ENCODE peak calls at places on chromosomes 4 and X, in seven cellular contexts. Z is GM12865; D is A673; E is CD8-positive, alpha-beta T cell; C is heart right ventricle; P is fibroblast of the aortic adventitia; M is H1. O is an unnamed sample.

GRCh38 chrX:74248889-74249288 is 55.1 kb upstream of the ZCCHC13 start:
- DNase-seq in E (no peak), P (peak; percentile 65), M (no peak), Z (no peak), D (no peak), C (no peak), O (no peak)

GRCh38 chr4:45662996-45663395 is 460.9 kb downstream of the GABRG1 start:
- DNase-seq in D (peak; percentile 80), E (no peak), Z (no peak), P (peak; percentile 13), C (peak; percentile 23), M (no peak), O (peak; percentile 80)

GRCh38 chrX:81336455-81337144 is 134.7 kb downstream of the SH3BGRL start:
- DNase-seq in C (no peak), D (no peak), P (peak; percentile 18), M (no peak), E (no peak), Z (no peak), O (peak; percentile 24)

GRCh38 chr4:161260819-161261218 is 903.0 kb downstream of the FSTL5 start:
- DNase-seq in D (no peak), M (no peak), E (no peak), C (no peak), P (no peak), Z (no peak), O (no peak)

GRCh38 chrX:154463611-154464220 is 5.6 kb downstream of the PLXNA3 start:
- DNase-seq in D (no peak), M (no peak), Z (no peak), C (no peak), E (no peak), P (no peak), O (no peak)

GRCh38 chr4:13977755-13978154 is 350.2 kb upstream of the BOD1L1 start:
- DNase-seq in D (no peak), M (no peak), E (no peak), P (no peak), Z (no peak), C (no peak), O (no peak)

GRCh38 chrX:130079824-130080406 is 30.4 kb downstream of the ELF4 start:
- DNase-seq in D (peak; percentile 78), C (peak; percentile 18), P (peak; percentile 94), M (no peak), E (peak; percentile 18), Z (peak; percentile 72), O (peak; percentile 63)

GRCh38 chrX:13126785-13127184 is 82.4 kb upstream of the FAM9C start:
- DNase-seq in C (no peak), Z (no peak), D (no peak), E (no peak), P (peak; percentile 75), M (no peak), O (no peak)

GRCh38 chr4:20423420-20423819 is 171.7 kb downstream of the SLIT2 start:
- DNase-seq in Z (no peak), C (no peak), M (no peak), E (no peak), D (no peak), P (no peak), O (no peak)

GRCh38 chrX:99777912-99778311 is 632.2 kb downstream of the PCDH19 start:
- DNase-seq in M (no peak), Z (no peak), D (no peak), P (no peak), C (no peak), E (no peak), O (no peak)

GRCh38 chr4:102783006-102783405 is 22.2 kb upstream of the MANBA start:
- DNase-seq in C (no peak), P (peak; percentile 19), D (no peak), M (no peak), Z (no peak), E (no peak), O (no peak)

GRCh38 chr4:7103599-7104365 is 35.9 kb upstream of the GRPEL1 start:
- DNase-seq in P (no peak), Z (no peak), C (peak; percentile 83), M (no peak), E (no peak), D (no peak), O (no peak)
- H3K4me3 ChIP-seq in P (peak overlapping the region; percentile 70), Z (no peak overlapping the region), C (peak overlapping the region; percentile 75), M (no peak overlapping the region), E (peak overlapping the region; percentile 90), D (peak overlapping the region; percentile 67), O (peak overlapping the region; percentile 62)

DNA sequence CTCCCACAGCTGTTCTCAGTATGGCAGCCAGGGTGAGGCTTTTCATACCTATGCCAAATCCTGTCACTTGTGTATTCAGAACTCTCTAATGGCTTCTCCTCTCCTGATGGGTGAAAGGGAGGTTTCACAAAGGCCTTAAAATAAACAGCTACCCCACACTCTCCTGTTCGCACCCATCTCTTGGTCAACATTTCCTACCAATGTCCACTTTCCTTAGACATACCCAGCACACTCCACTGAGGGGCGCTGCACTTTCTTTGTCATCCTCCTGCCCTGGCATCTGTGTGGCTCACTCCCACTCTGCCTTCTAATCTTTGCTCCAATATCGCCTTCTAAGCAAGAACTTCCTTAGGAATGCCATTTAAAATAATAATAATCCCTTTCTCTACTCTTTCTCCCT is 313.3 kb downstream of the PPP3CA start:
- DNase-seq in D (no peak), P (no peak), Z (no peak), C (no peak), E (no peak), M (no peak), O (no peak)
- TF ChIP-seq CTCF in D (peak; percentile 36), P (no peak), Z (no peak), C (no peak), E (no peak), M (peak; percentile 67), O (peak; percentile 2)

GRCh38 chr4:10075158-10075863 is 41.3 kb downstream of the WDR1 start:
- DNase-seq in E (no peak), Z (no peak), D (no peak), P (no peak), M (no peak), C (no peak), O (no peak)
- H3K4me3 ChIP-seq in E (no peak overlapping the region), Z (no peak overlapping the region), D (no peak overlapping the region), P (no peak overlapping the region), M (no peak overlapping the region), C (no peak overlapping the region), O (no peak overlapping the region)

DNA sequence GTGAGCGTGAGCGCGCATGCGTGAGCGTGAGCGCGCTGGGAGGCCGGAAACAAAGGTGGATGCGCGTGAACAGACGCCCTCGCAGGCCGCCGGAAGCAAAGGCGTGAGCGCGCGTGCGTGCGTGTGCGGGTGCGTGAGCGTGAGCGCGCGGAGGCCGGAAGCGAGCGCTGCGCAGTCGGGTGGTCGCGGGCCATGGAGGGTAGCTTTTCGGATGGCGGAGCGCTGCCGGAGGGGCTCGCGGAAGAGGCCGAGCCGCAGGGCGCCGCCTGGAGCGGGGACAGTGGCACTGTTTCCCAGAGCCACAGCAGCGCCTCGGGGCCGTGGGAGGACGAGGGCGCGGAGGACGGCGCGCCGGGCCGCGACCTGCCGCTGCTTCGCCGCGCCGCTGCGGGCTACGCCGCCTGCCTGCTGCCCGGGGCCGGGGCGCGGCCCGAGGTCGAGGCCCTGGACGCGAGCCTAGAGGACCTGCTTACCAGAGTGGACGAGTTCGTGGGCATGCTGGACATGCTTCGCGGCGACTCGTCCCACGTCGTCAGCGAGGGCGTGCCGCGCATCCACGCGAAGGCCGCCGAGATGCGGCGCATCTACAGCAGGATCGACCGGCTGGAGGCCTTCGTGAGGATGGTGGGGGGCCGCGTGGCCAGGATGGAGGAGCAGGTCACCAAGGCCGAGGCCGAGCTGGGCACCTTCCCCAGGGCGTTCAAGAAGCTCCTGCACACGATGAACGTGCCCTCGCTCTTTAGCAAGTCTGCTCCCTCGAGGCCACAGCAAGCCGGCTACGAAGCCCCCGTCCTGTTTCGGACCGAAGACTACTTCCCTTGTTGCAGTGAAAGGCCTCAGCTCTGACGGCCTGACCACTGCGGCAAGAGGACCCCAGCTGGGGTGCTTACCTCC is at the start of gene BLOC1S4:
- DNase-seq in P (peak; percentile 92), C (peak; percentile 90), M (peak; percentile 86), Z (peak; percentile 98), E (peak; percentile 77), D (peak; percentile 94), O (peak; percentile 91)
- TF ChIP-seq CTCF in P (no peak), C (no peak), M (no peak), Z (no peak), E (peak; percentile 18), D (no peak), O (no peak)

GRCh38 chrX:133792198-133792953 is 193.0 kb downstream of the GPC3 start:
- DNase-seq in C (peak; percentile 35), D (peak; percentile 88), E (peak; percentile 17), M (peak; percentile 70), P (peak; percentile 73), Z (peak; percentile 65), O (peak; percentile 74)
- H3K4me3 ChIP-seq in C (peak overlapping the region; percentile 33), D (no peak overlapping the region), E (no peak overlapping the region), M (no peak overlapping the region), P (peak overlapping the region; percentile 29), Z (no peak overlapping the region), O (peak overlapping the region; percentile 20)

GRCh38 chr4:149050840-149051239 is 608.6 kb upstream of the NR3C2 start:
- DNase-seq in Z (no peak), M (no peak), D (no peak), P (no peak), C (no peak), E (no peak), O (no peak)
- TF ChIP-seq CTCF in Z (no peak), M (peak; percentile 35), D (no peak), P (no peak), C (no peak), E (no peak), O (no peak)